ENCODE peak calls at places on chromosomes 3 and 15, in four cellular contexts. One of them, this sample, is unnamed.

GRCh38 chr15:70094690-70095311 is 2.9 kb downstream of the TLE3 start:
- DNase-seq in IMR-90: no peak
- DNase-seq in H1: no peak
- DNase-seq in H9: no peak
- DNase-seq in this sample: no peak

GRCh38 chr3:127482216-127483004 is 108.1 kb downstream of the TPRA1 start:
- DNase-seq in IMR-90: peak; percentile 6
- DNase-seq in H1: no peak
- DNase-seq in H9: peak; percentile 5
- DNase-seq in this sample: no peak

GRCh38 chr15:85789496-85789875 is 5.2 kb downstream of the KLHL25 start:
- DNase-seq in IMR-90: no peak
- DNase-seq in H1: no peak
- DNase-seq in H9: no peak
- DNase-seq in this sample: no peak

GRCh38 chr3:136018876-136019275 is 53.3 kb downstream of the PPP2R3A start:
- DNase-seq in IMR-90: peak; percentile 54
- DNase-seq in H1: no peak
- DNase-seq in H9: no peak
- DNase-seq in this sample: peak; percentile 16

GRCh38 chr3:127496256-127496655 is 94.3 kb downstream of the TPRA1 start:
- DNase-seq in IMR-90: no peak
- DNase-seq in H1: no peak
- DNase-seq in H9: no peak
- DNase-seq in this sample: no peak

GRCh38 chr3:122563717-122564025 is 429 bp downstream of the PARP9 start:
- DNase-seq in IMR-90: no peak
- DNase-seq in H1: no peak
- DNase-seq in H9: no peak
- DNase-seq in this sample: peak; percentile 21

GRCh38 chr3:134328147-134328591 is 46.1 kb downstream of the AMOTL2 start:
- DNase-seq in IMR-90: peak; percentile 93
- DNase-seq in H1: no peak
- DNase-seq in H9: peak; percentile 32
- DNase-seq in this sample: no peak

GRCh38 chr3:50588759-50589433 is 19.6 kb downstream of the HEMK1 start:
- DNase-seq in IMR-90: peak; percentile 41
- DNase-seq in H1: no peak
- DNase-seq in H9: no peak
- DNase-seq in this sample: no peak

GRCh38 chr3:31043184-31043819 is 148.8 kb upstream of the GADL1 start:
- DNase-seq in IMR-90: peak; percentile 19
- DNase-seq in H1: no peak
- DNase-seq in H9: no peak
- DNase-seq in this sample: no peak

GRCh38 chr15:40988157-40988556 is 34.9 kb downstream of the CHAC1 start:
- DNase-seq in IMR-90: no peak
- DNase-seq in H1: no peak
- DNase-seq in H9: no peak
- DNase-seq in this sample: no peak

GRCh38 chr15:69234676-69235075 is 64.0 kb upstream of the PAQR5 start:
- DNase-seq in IMR-90: no peak
- DNase-seq in H1: no peak
- DNase-seq in H9: no peak
- DNase-seq in this sample: no peak

GRCh38 chr3:127762077-127762786 is 60.1 kb downstream of the MGLL start:
- DNase-seq in IMR-90: no peak
- DNase-seq in H1: no peak
- DNase-seq in H9: no peak
- DNase-seq in this sample: no peak

GRCh38 chr3:48716982-48717746 is at the start of gene IP6K2:
- DNase-seq in IMR-90: peak; percentile 97
- DNase-seq in H1: peak; percentile 97
- DNase-seq in H9: peak; percentile 99
- DNase-seq in this sample: peak; percentile 99

GRCh38 chr3:48711727-48712126 is 5.3 kb downstream of the IP6K2 start:
- DNase-seq in IMR-90: no peak
- DNase-seq in H1: no peak
- DNase-seq in H9: no peak
- DNase-seq in this sample: no peak

GRCh38 chr3:48715179-48715800 is 1.7 kb downstream of the IP6K2 start:
- DNase-seq in IMR-90: peak; percentile 69
- DNase-seq in H1: no peak
- DNase-seq in H9: no peak
- DNase-seq in this sample: peak; percentile 93

DNA sequence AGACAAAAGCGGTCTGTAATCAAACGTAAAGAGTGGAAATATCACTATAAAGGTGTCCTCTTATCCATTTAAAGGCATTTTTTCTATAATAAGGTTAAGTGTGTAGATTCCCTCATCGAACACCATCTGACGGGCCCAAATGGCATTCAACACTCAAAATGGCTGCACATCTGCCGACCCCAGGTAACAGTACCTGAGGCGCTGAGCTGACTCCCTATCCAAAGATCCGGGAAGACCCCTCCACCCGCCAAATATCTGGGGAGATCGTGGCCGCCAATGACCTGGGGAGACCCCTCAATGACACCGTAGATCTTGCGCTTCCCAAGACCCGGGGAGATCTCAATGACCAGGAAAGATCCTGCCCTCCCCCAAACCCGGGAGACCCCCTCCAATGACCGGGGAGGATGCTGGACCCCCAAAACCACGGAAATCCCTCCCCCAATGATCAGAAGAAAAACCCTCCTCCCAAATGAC is 476 bp downstream of the IP6K2 start:
- DNase-seq in IMR-90: no peak
- DNase-seq in H1: no peak
- DNase-seq in H9: no peak
- DNase-seq in this sample: peak; percentile 59
- H3K18ac ChIP-seq in IMR-90: peak overlapping the region; percentile 74
- H3K18ac ChIP-seq in H1: peak overlapping the region; percentile 96
- H3K18ac ChIP-seq in H9: peak overlapping the region; percentile 90
- H3K18ac ChIP-seq in this sample: peak overlapping the region; percentile 89

GRCh38 chr3:14911651-14912050 is 35.7 kb upstream of the NR2C2 start:
- DNase-seq in IMR-90: no peak
- DNase-seq in H1: no peak
- DNase-seq in H9: peak; percentile 9
- DNase-seq in this sample: no peak

GRCh38 chr3:14914777-14915113 is 32.6 kb upstream of the NR2C2 start:
- DNase-seq in IMR-90: no peak
- DNase-seq in H1: no peak
- DNase-seq in H9: peak; percentile 18
- DNase-seq in this sample: no peak

GRCh38 chr3:14913071-14913925 is 34.1 kb upstream of the NR2C2 start:
- DNase-seq in IMR-90: no peak
- DNase-seq in H1: no peak
- DNase-seq in H9: peak; percentile 24
- DNase-seq in this sample: peak; percentile 31

GRCh38 chr3:14915636-14916222 is 31.7 kb upstream of the NR2C2 start:
- DNase-seq in IMR-90: no peak
- DNase-seq in H1: no peak
- DNase-seq in H9: peak; percentile 12
- DNase-seq in this sample: no peak

DNA sequence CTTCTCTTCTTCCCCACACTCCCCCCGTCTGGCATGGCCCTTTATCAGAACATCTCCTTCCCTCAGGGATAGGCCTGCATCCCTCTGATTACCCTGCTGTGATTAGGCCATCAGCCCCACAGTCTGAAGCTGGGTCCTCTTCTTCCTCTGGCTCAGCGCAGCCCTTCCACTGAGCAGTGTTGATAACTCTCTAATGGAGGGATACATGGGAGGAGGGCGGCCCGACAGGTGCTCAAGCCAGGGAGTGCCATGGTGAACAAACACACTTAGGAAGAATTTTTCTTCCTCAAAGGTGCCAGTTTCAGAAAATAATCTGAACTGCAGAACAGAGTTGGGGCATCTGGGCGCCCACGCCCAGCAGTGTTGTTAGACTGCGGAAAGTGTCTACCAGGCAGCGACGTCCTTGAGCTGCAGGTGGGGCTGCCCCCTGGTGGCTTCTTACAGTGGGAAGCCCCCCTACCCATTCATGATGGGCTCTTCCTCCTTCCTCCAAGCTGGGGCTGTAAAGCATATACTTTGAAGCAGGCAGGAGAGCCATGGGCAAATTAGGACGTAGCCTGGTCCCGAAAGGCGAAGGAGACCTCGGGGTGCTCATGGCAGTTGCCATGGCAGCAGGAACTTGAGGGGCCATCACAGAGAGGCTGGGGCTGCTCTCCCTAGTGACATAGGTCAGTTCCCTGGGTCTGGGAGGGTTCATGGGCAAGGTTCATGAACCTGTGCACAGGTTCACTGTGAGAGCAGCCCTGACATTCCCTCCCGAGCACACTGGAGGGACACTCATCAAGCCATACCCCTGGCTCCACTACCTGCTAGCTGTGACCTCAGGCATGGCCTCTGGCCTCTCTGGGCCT is 33.2 kb upstream of the NR2C2 start:
- DNase-seq in IMR-90: no peak
- DNase-seq in H1: no peak
- DNase-seq in H9: peak; percentile 47
- DNase-seq in this sample: peak; percentile 42
- H4K5ac ChIP-seq in IMR-90: no peak overlapping the region
- H4K5ac ChIP-seq in H1: no peak overlapping the region
- H4K5ac ChIP-seq in H9: no peak overlapping the region
- H4K5ac ChIP-seq in this sample: no peak overlapping the region

DNA sequence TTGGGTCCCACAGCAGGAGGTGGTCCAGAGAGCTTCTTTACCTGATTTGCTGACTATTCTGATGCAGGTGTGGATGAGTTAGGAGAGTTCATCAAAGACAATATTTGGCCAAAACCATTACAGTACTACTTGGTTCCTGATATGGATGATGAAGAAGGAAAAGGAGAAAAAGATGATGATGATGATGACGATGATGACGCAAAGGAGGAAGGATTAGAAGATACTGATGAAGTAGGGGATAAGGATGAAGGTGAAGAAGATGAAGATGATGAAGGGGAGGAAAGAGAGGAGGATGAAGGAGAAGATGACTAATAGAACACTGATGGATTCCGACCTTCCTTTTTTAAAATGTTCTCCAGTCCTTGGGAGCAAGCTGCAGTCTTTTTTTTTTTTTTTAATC is 148.7 kb downstream of the GBE1 start:
- DNase-seq in IMR-90: no peak
- DNase-seq in H1: no peak
- DNase-seq in H9: no peak
- DNase-seq in this sample: no peak
- H3K18ac ChIP-seq in IMR-90: no peak overlapping the region
- H3K18ac ChIP-seq in H1: no peak overlapping the region
- H3K18ac ChIP-seq in H9: no peak overlapping the region
- H3K18ac ChIP-seq in this sample: no peak overlapping the region

GRCh38 chr3:194075802-194076460 is 60.0 kb upstream of the HES1 start:
- DNase-seq in IMR-90: no peak
- DNase-seq in H1: no peak
- DNase-seq in H9: no peak
- DNase-seq in this sample: no peak
- H4K5ac ChIP-seq in IMR-90: no peak overlapping the region
- H4K5ac ChIP-seq in H1: no peak overlapping the region
- H4K5ac ChIP-seq in H9: no peak overlapping the region
- H4K5ac ChIP-seq in this sample: no peak overlapping the region

GRCh38 chr15:80203361-80203885 is 48.6 kb downstream of the CTXND1 start:
- DNase-seq in IMR-90: no peak
- DNase-seq in H1: no peak
- DNase-seq in H9: peak; percentile 49
- DNase-seq in this sample: peak; percentile 10
- H3K18ac ChIP-seq in IMR-90: no peak overlapping the region
- H3K18ac ChIP-seq in H1: no peak overlapping the region
- H3K18ac ChIP-seq in H9: no peak overlapping the region
- H3K18ac ChIP-seq in this sample: no peak overlapping the region

GRCh38 chr15:39797407-39797806 is 14.8 kb upstream of the FSIP1 start:
- DNase-seq in IMR-90: peak; percentile 22
- DNase-seq in H1: no peak
- DNase-seq in H9: no peak
- DNase-seq in this sample: no peak
- H4K5ac ChIP-seq in IMR-90: no peak overlapping the region
- H4K5ac ChIP-seq in H1: no peak overlapping the region
- H4K5ac ChIP-seq in H9: no peak overlapping the region
- H4K5ac ChIP-seq in this sample: no peak overlapping the region

GRCh38 chr3:53167418-53168174 is 6.6 kb downstream of the PRKCD start:
- DNase-seq in IMR-90: no peak
- DNase-seq in H1: no peak
- DNase-seq in H9: no peak
- DNase-seq in this sample: no peak
- H3K18ac ChIP-seq in IMR-90: no peak overlapping the region
- H3K18ac ChIP-seq in H1: no peak overlapping the region
- H3K18ac ChIP-seq in H9: no peak overlapping the region
- H3K18ac ChIP-seq in this sample: no peak overlapping the region

GRCh38 chr3:88661433-88661824 is 446.0 kb upstream of the EPHA3 start:
- DNase-seq in IMR-90: no peak
- DNase-seq in H1: no peak
- DNase-seq in H9: no peak
- DNase-seq in this sample: no peak

GRCh38 chr3:88657459-88657858 is 450.0 kb upstream of the EPHA3 start:
- DNase-seq in IMR-90: no peak
- DNase-seq in H1: no peak
- DNase-seq in H9: no peak
- DNase-seq in this sample: no peak
- H4K5ac ChIP-seq in IMR-90: no peak overlapping the region
- H4K5ac ChIP-seq in H1: no peak overlapping the region
- H4K5ac ChIP-seq in H9: no peak overlapping the region
- H4K5ac ChIP-seq in this sample: no peak overlapping the region

DNA sequence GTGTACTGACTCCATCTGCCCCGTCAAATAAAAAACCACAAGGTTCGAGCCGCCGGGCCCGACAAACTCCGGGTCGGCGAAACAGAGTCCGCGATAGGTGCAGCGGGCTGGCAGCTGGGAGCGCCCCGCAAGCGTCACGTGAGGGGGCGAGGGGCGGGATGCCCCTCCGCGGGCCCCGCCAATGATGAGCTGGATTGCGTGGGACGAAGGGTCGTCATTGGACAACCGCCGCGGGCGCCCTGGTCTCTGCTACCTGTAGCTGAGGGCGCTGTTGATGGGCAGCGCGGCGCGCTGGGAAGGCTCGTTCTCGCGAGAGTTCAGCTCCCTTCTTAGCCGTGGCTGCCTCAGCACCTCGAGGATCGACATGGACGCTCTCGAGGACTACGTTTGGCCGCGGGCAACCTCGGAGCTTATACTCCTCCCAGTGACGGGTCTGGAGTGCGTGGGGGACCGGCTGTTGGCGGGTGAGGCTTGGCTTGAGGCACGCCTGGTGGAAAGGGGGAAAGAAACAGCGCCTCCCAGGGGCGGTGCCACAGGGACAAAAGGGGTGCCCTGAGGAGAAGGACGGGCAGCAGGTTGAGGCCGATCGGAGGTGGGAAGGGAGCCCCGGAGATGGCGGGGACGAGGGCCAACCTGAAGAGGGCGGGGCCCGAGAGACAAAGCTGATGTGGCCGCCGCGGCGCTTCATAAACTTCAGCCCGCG is at the start of gene WDR6:
- DNase-seq in IMR-90: peak; percentile 97
- DNase-seq in H1: peak; percentile 96
- DNase-seq in H9: peak; percentile 99
- DNase-seq in this sample: peak; percentile 99
- H3K18ac ChIP-seq in IMR-90: peak within 1 kb of the TSS; percentile 94
- H3K18ac ChIP-seq in H1: peak within 1 kb of the TSS; percentile 98
- H3K18ac ChIP-seq in H9: peak within 1 kb of the TSS; percentile 97
- H3K18ac ChIP-seq in this sample: peak within 1 kb of the TSS; percentile 47

GRCh38 chr3:171163724-171164465 is 137.4 kb upstream of the SLC2A2 start:
- DNase-seq in IMR-90: no peak
- DNase-seq in H1: no peak
- DNase-seq in H9: no peak
- DNase-seq in this sample: no peak
- H4K5ac ChIP-seq in IMR-90: no peak overlapping the region
- H4K5ac ChIP-seq in H1: no peak overlapping the region
- H4K5ac ChIP-seq in H9: no peak overlapping the region
- H4K5ac ChIP-seq in this sample: no peak overlapping the region